ENCODE peak calls at places on chromosomes 12 and 14, in seven cellular contexts. F, S, E, R, C, Y and Q are unnamed samples.

GRCh38 chr12:130501821-130502220 is 164.1 kb downstream of the PIWIL1 start:
- DNase-seq in F (no peak), S (no peak), E (no peak), R (no peak), C (no peak), Y (no peak), Q (no peak)

GRCh38 chr12:117019866-117020265 is 79.3 kb downstream of the TESC start:
- DNase-seq in F (no peak), S (no peak), E (no peak), R (no peak), C (no peak), Y (no peak), Q (no peak)

GRCh38 chr12:117343296-117343695 is 18.1 kb downstream of the NOS1 start:
- DNase-seq in F (no peak), S (no peak), E (no peak), R (no peak), C (no peak), Y (no peak), Q (no peak)

GRCh38 chr14:100334904-100335303 is 11.8 kb downstream of the SLC25A47 start:
- DNase-seq in F (no peak), S (no peak), E (no peak), R (no peak), C (no peak), Y (peak), Q (peak)

GRCh38 chr12:94849411-94849976 is 154.0 kb downstream of the NDUFA12 start:
- DNase-seq in F (no peak), S (peak), E (no peak), R (no peak), C (no peak), Y (no peak), Q (no peak)

GRCh38 chr14:71438684-71439083 is 493.5 kb upstream of the RGS6 start:
- DNase-seq in F (no peak), S (no peak), E (no peak), R (peak), C (no peak), Y (no peak), Q (no peak)

GRCh38 chr12:11622774-11623375 is 26.6 kb upstream of the ETV6 start:
- DNase-seq in F (no peak), S (peak), E (no peak), R (no peak), C (no peak), Y (no peak), Q (no peak)

GRCh38 chr12:93243689-93244513 is 133.8 kb upstream of the NUDT4 start:
- DNase-seq in F (peak), S (no peak), E (peak), R (peak), C (peak), Y (no peak), Q (no peak)

GRCh38 chr14:65377576-65377975 is 35.0 kb upstream of the FUT8 start:
- DNase-seq in F (no peak), S (no peak), E (no peak), R (no peak), C (no peak), Y (no peak), Q (no peak)

GRCh38 chr12:131758016-131758739 is 47.3 kb downstream of the SFSWAP start:
- DNase-seq in F (no peak), S (no peak), E (no peak), R (no peak), C (no peak), Y (no peak), Q (no peak)

GRCh38 chr12:104297477-104298113 is 5.9 kb upstream of the EID3 start:
- DNase-seq in F (no peak), S (no peak), E (no peak), R (no peak), C (no peak), Y (no peak), Q (no peak)

GRCh38 chr12:82687020-82687951 is 580 bp downstream of the TMTC2 start:
- DNase-seq in F (no peak), S (peak), E (no peak), R (peak), C (peak), Y (peak), Q (peak)

GRCh38 chr12:15044461-15044860 is 71.6 kb downstream of the PDE6H start:
- DNase-seq in F (no peak), S (no peak), E (no peak), R (no peak), C (no peak), Y (no peak), Q (no peak)

GRCh38 chr14:62914873-62915272 is 130.4 kb downstream of the KCNH5 start:
- DNase-seq in F (no peak), S (no peak), E (no peak), R (peak), C (no peak), Y (no peak), Q (no peak)

GRCh38 chr12:92574911-92575570 is 127.7 kb upstream of the PLEKHG7 start:
- DNase-seq in F (no peak), S (no peak), E (peak), R (no peak), C (peak), Y (no peak), Q (no peak)

GRCh38 chr14:32940066-32940651 is 1.5 kb downstream of the NPAS3 start:
- DNase-seq in F (peak), S (peak), E (no peak), R (no peak), C (no peak), Y (no peak), Q (no peak)

GRCh38 chr12:125259525-125259924 is 194.3 kb downstream of the AACS start:
- DNase-seq in F (no peak), S (no peak), E (no peak), R (no peak), C (no peak), Y (no peak), Q (no peak)

GRCh38 chr12:76083246-76083735 is 1.2 kb downstream of the NAP1L1 start:
- DNase-seq in F (peak), S (no peak), E (no peak), R (no peak), C (no peak), Y (no peak), Q (no peak)

GRCh38 chr12:76085159-76085868 is 829 bp upstream of the NAP1L1 start:
- DNase-seq in F (peak), S (no peak), E (no peak), R (no peak), C (no peak), Y (no peak), Q (peak)

GRCh38 chr12:76084277-76085158 is at the start of gene NAP1L1:
- DNase-seq in F (peak), S (peak), E (peak), R (peak), C (peak), Y (peak), Q (peak)

GRCh38 chr12:76081909-76082308 is 2.6 kb downstream of the NAP1L1 start:
- DNase-seq in F (no peak), S (no peak), E (no peak), R (no peak), C (no peak), Y (no peak), Q (no peak)

DNA sequence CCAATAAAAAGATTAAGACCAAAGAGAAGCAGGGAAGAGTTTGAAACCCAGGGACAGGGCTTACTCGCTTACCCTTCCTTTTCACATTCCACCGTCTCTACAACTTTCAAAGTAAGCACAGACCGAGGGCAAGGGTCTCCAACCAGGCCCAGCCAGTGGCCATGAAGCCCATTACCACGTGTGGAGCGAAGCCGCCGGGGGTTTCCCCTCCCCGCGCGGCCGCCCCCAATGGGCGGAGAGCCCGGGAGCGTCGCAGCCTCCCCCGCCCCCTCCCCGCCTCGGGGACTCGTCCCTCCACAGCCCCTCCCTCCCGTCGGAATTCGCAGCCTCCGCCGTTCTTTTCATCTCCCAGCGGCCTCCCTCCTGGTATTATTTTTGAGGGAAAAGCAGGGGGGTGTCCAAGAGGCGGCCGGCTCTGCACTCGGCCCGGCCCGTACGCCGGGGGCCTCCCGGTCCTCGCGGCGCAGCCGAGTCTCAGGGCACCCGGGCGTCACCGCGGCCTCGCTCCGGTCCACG is 666 bp downstream of the NAP1L1 start:
- DNase-seq in F (peak), S (peak), E (peak), R (peak), C (peak), Y (peak), Q (peak)
- TF ChIP-seq POLR2AphosphoS5 in F (no peak), S (peak), E (no peak), R (no peak), C (no peak), Y (no peak), Q (no peak)

DNA sequence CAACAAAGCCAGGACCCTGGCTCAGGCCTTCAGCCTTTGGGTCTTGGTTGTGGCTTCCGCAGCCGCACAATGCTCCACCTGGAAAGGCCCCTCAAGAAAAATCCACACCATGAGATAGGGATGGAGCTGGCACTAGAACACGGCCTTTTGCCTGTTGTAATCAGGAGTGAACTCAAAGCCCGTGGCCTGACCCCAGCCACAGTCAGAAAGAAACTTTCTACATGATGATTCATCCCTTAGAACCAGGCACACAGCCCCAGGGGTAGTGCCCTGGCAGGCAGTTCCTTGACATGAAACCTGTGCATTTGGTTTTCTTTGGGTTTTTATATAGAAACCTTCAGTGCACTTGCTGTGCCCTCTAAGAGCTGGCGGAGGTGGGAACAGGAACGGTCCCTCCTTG is 5.1 kb downstream of the CLMN start:
- DNase-seq in F (no peak), S (no peak), E (no peak), R (peak), C (peak), Y (no peak), Q (peak)
- TF ChIP-seq POLR2AphosphoS5 in F (no peak), S (no peak), E (no peak), R (no peak), C (no peak), Y (no peak), Q (no peak)

GRCh38 chr14:61653507-61653906 is 41.8 kb upstream of the HIF1A start:
- DNase-seq in F (peak), S (no peak), E (no peak), R (no peak), C (no peak), Y (no peak), Q (no peak)
- TF ChIP-seq POLR2AphosphoS5 in F (peak), S (no peak), E (no peak), R (no peak), C (no peak), Y (no peak), Q (no peak)

GRCh38 chr14:105177082-105177481 is 4.0 kb downstream of the NUDT14 start:
- DNase-seq in F (no peak), S (no peak), E (no peak), R (no peak), C (no peak), Y (no peak), Q (no peak)

GRCh38 chr14:105176513-105176912 is 4.6 kb downstream of the NUDT14 start:
- DNase-seq in F (no peak), S (no peak), E (no peak), R (no peak), C (no peak), Y (no peak), Q (no peak)

GRCh38 chr14:105173145-105173544 is 4.6 kb upstream of the JAG2 start:
- DNase-seq in F (no peak), S (no peak), E (no peak), R (no peak), C (no peak), Y (no peak), Q (no peak)

GRCh38 chr14:105172476-105172875 is 3.9 kb upstream of the JAG2 start:
- DNase-seq in F (no peak), S (no peak), E (no peak), R (no peak), C (no peak), Y (no peak), Q (no peak)

DNA sequence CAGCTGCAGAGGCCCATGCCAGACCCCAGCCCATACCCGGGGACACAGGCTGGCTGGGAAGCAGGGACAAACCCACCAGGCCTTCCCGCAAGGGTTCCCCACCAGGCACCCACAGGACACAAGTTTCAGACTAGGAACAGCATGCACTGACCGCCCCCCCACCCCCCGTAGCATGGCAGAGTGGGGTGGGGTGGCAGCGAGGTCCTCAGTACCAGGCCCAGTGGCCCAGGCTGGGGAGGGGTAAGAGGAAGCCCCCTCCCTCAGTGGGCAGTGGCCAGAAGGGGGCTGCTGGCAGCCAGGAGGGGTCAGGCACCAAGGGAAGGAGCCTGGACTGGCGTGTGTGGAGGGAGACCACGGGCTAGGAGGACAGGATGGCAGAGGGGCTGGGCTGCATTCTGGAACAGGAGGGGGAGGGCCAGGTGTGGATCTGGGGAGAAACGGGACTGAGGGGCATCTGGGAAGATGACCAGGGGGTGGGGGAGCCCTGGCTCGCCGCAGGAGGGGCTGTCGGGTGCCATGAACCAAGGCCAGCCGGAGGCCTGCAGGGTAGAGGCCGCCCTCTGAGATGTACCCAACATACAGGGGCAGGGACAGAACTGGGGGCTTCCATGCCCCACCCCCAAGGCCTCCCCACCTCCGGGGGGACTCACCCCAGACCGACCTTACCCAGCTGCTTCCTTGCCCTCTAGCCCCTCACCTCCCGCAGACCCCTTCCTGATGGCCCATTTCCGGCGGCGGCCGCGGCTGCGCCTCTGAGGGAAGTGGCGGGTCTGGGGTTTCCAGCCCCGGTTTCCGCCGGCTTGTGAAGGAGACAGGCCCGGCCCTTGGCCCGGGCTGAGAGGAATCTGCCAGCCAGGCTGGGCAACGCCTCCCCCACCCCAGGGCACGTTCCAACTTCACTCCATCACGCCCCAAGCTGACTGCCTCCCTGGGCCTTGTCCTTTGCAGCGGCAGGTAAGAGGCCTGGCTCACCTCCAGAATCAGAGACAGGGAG is 5.6 kb upstream of the JAG2 start:
- DNase-seq in F (peak), S (no peak), E (no peak), R (no peak), C (peak), Y (no peak), Q (no peak)
- TF ChIP-seq POLR2AphosphoS5 in F (peak), S (no peak), E (no peak), R (no peak), C (no peak), Y (no peak), Q (no peak)

GRCh38 chr14:91221270-91221669 is 23.2 kb downstream of the GPR68 start:
- DNase-seq in F (no peak), S (no peak), E (no peak), R (no peak), C (no peak), Y (no peak), Q (no peak)

GRCh38 chr14:91220581-91221000 is 23.9 kb downstream of the GPR68 start:
- DNase-seq in F (peak), S (no peak), E (no peak), R (no peak), C (no peak), Y (no peak), Q (no peak)

GRCh38 chr14:91216731-91217226 is 27.7 kb downstream of the GPR68 start:
- DNase-seq in F (no peak), S (no peak), E (no peak), R (no peak), C (no peak), Y (no peak), Q (no peak)

GRCh38 chr14:91218041-91218440 is 26.5 kb downstream of the GPR68 start:
- DNase-seq in F (peak), S (no peak), E (no peak), R (no peak), C (no peak), Y (no peak), Q (no peak)

DNA sequence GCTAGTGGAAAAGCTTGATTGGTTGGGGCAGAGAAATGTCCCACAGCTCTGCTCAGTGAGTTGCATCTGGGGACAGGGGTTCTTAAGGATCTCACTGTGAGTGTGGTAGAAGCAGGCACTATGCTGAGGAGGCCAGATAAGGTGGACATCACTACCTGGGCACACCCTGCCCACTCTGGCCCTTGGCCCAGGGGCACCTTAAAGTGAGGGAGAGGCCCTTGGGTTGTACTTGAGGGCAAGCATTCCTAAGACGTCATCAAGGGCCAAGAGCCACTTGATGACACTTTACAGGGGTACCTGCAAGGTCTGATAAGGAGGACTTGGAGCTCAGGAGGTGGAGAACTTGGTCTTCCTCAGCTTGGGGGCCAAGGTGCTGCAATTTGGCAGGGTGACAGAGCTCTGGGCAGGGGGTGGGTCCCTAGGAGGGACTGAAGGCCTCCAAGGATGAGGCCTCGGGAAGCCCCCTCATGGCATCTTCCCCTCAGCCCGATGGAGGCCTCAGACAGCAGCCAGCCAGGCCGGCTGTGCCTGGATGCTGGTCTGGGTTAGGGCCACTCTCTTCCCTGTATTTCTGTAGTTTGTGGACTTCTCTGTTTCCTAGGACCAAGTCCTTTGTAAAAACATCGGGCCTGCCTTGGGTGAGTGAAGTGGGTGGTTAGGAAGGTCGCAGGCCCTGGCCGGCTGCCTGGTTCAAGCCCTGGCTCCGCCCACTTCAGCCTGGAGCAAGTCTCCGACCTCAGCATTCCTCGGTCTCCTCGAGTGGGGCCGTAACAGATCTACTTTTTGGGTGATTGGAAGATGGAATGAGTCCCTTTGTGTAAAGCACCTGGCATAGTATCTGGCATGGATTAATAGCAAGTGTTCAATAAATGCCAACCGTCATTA is 24.8 kb downstream of the GPR68 start:
- DNase-seq in F (no peak), S (no peak), E (no peak), R (no peak), C (no peak), Y (no peak), Q (no peak)
- TF ChIP-seq POLR2AphosphoS5 in F (no peak), S (no peak), E (no peak), R (no peak), C (no peak), Y (no peak), Q (no peak)

GRCh38 chr14:68977741-68978549 is 1.2 kb downstream of the ACTN1 start:
- DNase-seq in F (peak), S (peak), E (no peak), R (peak), C (peak), Y (peak), Q (no peak)

GRCh38 chr14:68977137-68977740 is 1.9 kb downstream of the ACTN1 start:
- DNase-seq in F (no peak), S (no peak), E (peak), R (no peak), C (no peak), Y (no peak), Q (no peak)

GRCh38 chr14:68974759-68975347 is 4.2 kb downstream of the ACTN1 start:
- DNase-seq in F (no peak), S (no peak), E (no peak), R (no peak), C (no peak), Y (no peak), Q (no peak)

GRCh38 chr14:68975667-68976066 is 3.4 kb downstream of the ACTN1 start:
- DNase-seq in F (peak), S (no peak), E (no peak), R (peak), C (no peak), Y (no peak), Q (no peak)

GRCh38 chr14:68976160-68977067 is 2.7 kb downstream of the ACTN1 start:
- DNase-seq in F (peak), S (no peak), E (peak), R (peak), C (peak), Y (no peak), Q (no peak)
- TF ChIP-seq POLR2AphosphoS5 in F (no peak), S (no peak), E (peak), R (peak), C (peak), Y (peak), Q (no peak)

GRCh38 chr14:85415015-85415712 is 114.8 kb upstream of the FLRT2 start:
- DNase-seq in F (peak), S (peak), E (peak), R (peak), C (no peak), Y (peak), Q (no peak)
- TF ChIP-seq POLR2AphosphoS5 in F (peak), S (no peak), E (no peak), R (no peak), C (no peak), Y (no peak), Q (no peak)